ENCODE peak calls at places on chromosomes 16 and 17, in ten cellular contexts. X, L, G, J, U, D, H, Z, C and V are unnamed samples.

GRCh38 chr16:86680137-86680536 is 101.8 kb downstream of the FOXL1 start:
- DNase-seq in X (peak), L (no peak), G (no peak), J (no peak), U (peak), D (no peak), H (no peak), Z (peak), C (no peak), V (no peak)

GRCh38 chr16:23296994-23297393 is 5.1 kb upstream of the SCNN1B start:
- DNase-seq in X (no peak), L (no peak), G (no peak), J (no peak), U (no peak), D (no peak), H (peak), Z (no peak), C (no peak), V (no peak)

GRCh38 chr16:85326113-85326793 is 214.0 kb upstream of the CIBAR2 start:
- DNase-seq in X (peak), L (no peak), G (no peak), J (no peak), U (no peak), D (no peak), H (no peak), Z (peak), C (no peak), V (no peak)

GRCh38 chr16:71762186-71762585 is 37.7 kb upstream of the PHLPP2 start:
- DNase-seq in X (peak), L (no peak), G (no peak), J (no peak), U (no peak), D (no peak), H (no peak), Z (peak), C (no peak), V (no peak)

GRCh38 chr16:3857189-3858013 is 23.1 kb downstream of the CREBBP start:
- DNase-seq in X (peak), L (no peak), G (no peak), J (peak), U (no peak), D (no peak), H (no peak), Z (peak), C (peak), V (no peak)

GRCh38 chr16:86562356-86562755 is 4.3 kb upstream of the FOXC2 start:
- DNase-seq in X (no peak), L (no peak), G (no peak), J (no peak), U (no peak), D (no peak), H (no peak), Z (no peak), C (no peak), V (no peak)

GRCh38 chr17:17028059-17028877 is 14.0 kb upstream of the MPRIP start:
- DNase-seq in X (peak), L (no peak), G (no peak), J (peak), U (no peak), D (no peak), H (no peak), Z (peak), C (peak), V (no peak)

GRCh38 chr17:59829217-59830006 is 63.3 kb downstream of the TUBD1 start:
- DNase-seq in X (peak), L (no peak), G (no peak), J (no peak), U (peak), D (no peak), H (no peak), Z (peak), C (peak), V (no peak)

GRCh38 chr17:77346765-77347164 is 206.0 kb downstream of the SEC14L1 start:
- DNase-seq in X (no peak), L (no peak), G (no peak), J (no peak), U (no peak), D (no peak), H (no peak), Z (no peak), C (peak), V (no peak)

GRCh38 chr17:78416791-78417530 is 38.5 kb downstream of the PGS1 start:
- DNase-seq in X (peak), L (no peak), G (no peak), J (peak), U (no peak), D (no peak), H (no peak), Z (no peak), C (peak), V (no peak)

GRCh38 chr17:63848834-63849689 is 6.6 kb upstream of the SMARCD2 start:
- DNase-seq in X (peak), L (peak), G (peak), J (peak), U (no peak), D (peak), H (peak), Z (peak), C (peak), V (peak)

GRCh38 chr17:35900280-35900679 is 20.1 kb upstream of the CCL5 start:
- DNase-seq in X (no peak), L (no peak), G (no peak), J (no peak), U (no peak), D (no peak), H (peak), Z (no peak), C (no peak), V (no peak)

GRCh38 chr17:62827722-62828498 is 19.8 kb upstream of the MARCHF10 start:
- DNase-seq in X (peak), L (no peak), G (no peak), J (no peak), U (no peak), D (no peak), H (no peak), Z (peak), C (no peak), V (no peak)

GRCh38 chr17:1872254-1872653 is 42.4 kb downstream of the RPA1 start:
- DNase-seq in X (no peak), L (no peak), G (no peak), J (no peak), U (no peak), D (no peak), H (no peak), Z (no peak), C (no peak), V (no peak)

GRCh38 chr16:1001096-1001495 is 19.5 kb downstream of the SOX8 start:
- DNase-seq in X (no peak), L (no peak), G (no peak), J (no peak), U (no peak), D (no peak), H (no peak), Z (no peak), C (no peak), V (no peak)

GRCh38 chr17:9050801-9051401 is 29.6 kb downstream of the NTN1 start:
- DNase-seq in X (no peak), L (no peak), G (no peak), J (peak), U (no peak), D (no peak), H (no peak), Z (no peak), C (no peak), V (no peak)

GRCh38 chr17:1109606-1110523 is 69.9 kb downstream of the ABR start:
- DNase-seq in X (no peak), L (no peak), G (no peak), J (no peak), U (no peak), D (no peak), H (no peak), Z (no peak), C (no peak), V (peak)

GRCh38 chr17:81536299-81537290 is 8.4 kb downstream of the FSCN2 start:
- DNase-seq in X (no peak), L (no peak), G (no peak), J (no peak), U (no peak), D (no peak), H (no peak), Z (peak), C (no peak), V (no peak)

GRCh38 chr17:1165836-1166235 is 13.9 kb downstream of the ABR start:
- DNase-seq in X (no peak), L (no peak), G (no peak), J (no peak), U (no peak), D (no peak), H (no peak), Z (no peak), C (no peak), V (no peak)

GRCh38 chr17:5128905-5129535 is 13.2 kb downstream of the USP6 start:
- DNase-seq in X (no peak), L (no peak), G (no peak), J (peak), U (no peak), D (no peak), H (no peak), Z (no peak), C (peak), V (no peak)

GRCh38 chr16:71919033-71919432 is 23.7 kb downstream of the IST1 start:
- DNase-seq in X (no peak), L (no peak), G (no peak), J (no peak), U (no peak), D (no peak), H (no peak), Z (no peak), C (no peak), V (no peak)

GRCh38 chr16:23401142-23401541 is 51.8 kb downstream of the COG7 start:
- DNase-seq in X (no peak), L (no peak), G (no peak), J (peak), U (no peak), D (no peak), H (no peak), Z (no peak), C (no peak), V (no peak)

GRCh38 chr17:18262641-18263040 is 2.2 kb downstream of the MIEF2 start:
- DNase-seq in X (no peak), L (no peak), G (no peak), J (no peak), U (no peak), D (no peak), H (no peak), Z (no peak), C (peak), V (no peak)

GRCh38 chr17:42928714-42929496 is 28.3 kb downstream of the G6PC1 start:
- DNase-seq in X (peak), L (peak), G (no peak), J (peak), U (peak), D (no peak), H (peak), Z (peak), C (peak), V (peak)

GRCh38 chr16:19697756-19698318 is 20.2 kb downstream of the KNOP1 start:
- DNase-seq in X (no peak), L (no peak), G (no peak), J (no peak), U (no peak), D (no peak), H (no peak), Z (no peak), C (peak), V (no peak)

GRCh38 chr17:29630630-29631193 is 8.0 kb upstream of the CORO6 start:
- DNase-seq in X (no peak), L (no peak), G (no peak), J (no peak), U (no peak), D (no peak), H (no peak), Z (no peak), C (no peak), V (no peak)

GRCh38 chr17:1714980-1715802 is 5.0 kb upstream of the TLCD2 start:
- DNase-seq in X (peak), L (no peak), G (no peak), J (peak), U (peak), D (peak), H (peak), Z (peak), C (peak), V (no peak)

GRCh38 chr17:32992360-32993033 is 850 bp downstream of the SPACA3 start:
- DNase-seq in X (no peak), L (no peak), G (no peak), J (no peak), U (no peak), D (no peak), H (no peak), Z (no peak), C (no peak), V (no peak)

GRCh38 chr16:84898447-84898846 is 78.7 kb downstream of the CRISPLD2 start:
- DNase-seq in X (peak), L (no peak), G (no peak), J (no peak), U (no peak), D (no peak), H (no peak), Z (peak), C (no peak), V (no peak)

GRCh38 chr17:71974051-71974450 is 146.8 kb upstream of the SOX9 start:
- DNase-seq in X (no peak), L (no peak), G (no peak), J (no peak), U (no peak), D (no peak), H (no peak), Z (no peak), C (no peak), V (no peak)

GRCh38 chr17:59547131-59547915 is 18.1 kb upstream of the DHX40 start:
- DNase-seq in X (no peak), L (no peak), G (no peak), J (no peak), U (no peak), D (no peak), H (no peak), Z (no peak), C (no peak), V (no peak)

GRCh38 chr17:40303706-40304450 is 5.1 kb upstream of the RARA start:
- DNase-seq in X (peak), L (no peak), G (no peak), J (no peak), U (peak), D (no peak), H (no peak), Z (peak), C (peak), V (no peak)

GRCh38 chr17:81083125-81083765 is 48.3 kb downstream of the BAIAP2 start:
- DNase-seq in X (no peak), L (no peak), G (no peak), J (peak), U (no peak), D (no peak), H (no peak), Z (no peak), C (peak), V (no peak)

GRCh38 chr16:69724981-69725479 is 1.3 kb downstream of the NQO1 start:
- DNase-seq in X (peak), L (no peak), G (no peak), J (no peak), U (no peak), D (no peak), H (no peak), Z (peak), C (peak), V (no peak)

GRCh38 chr17:75079023-75079373 is 8.8 kb upstream of the SLC16A5 start:
- DNase-seq in X (no peak), L (no peak), G (no peak), J (no peak), U (no peak), D (no peak), H (no peak), Z (no peak), C (no peak), V (no peak)

GRCh38 chr17:60513014-60513413 is 13.0 kb downstream of the APPBP2 start:
- DNase-seq in X (no peak), L (no peak), G (no peak), J (no peak), U (no peak), D (no peak), H (no peak), Z (no peak), C (no peak), V (no peak)

GRCh38 chr16:85719605-85720318 is 31.0 kb upstream of the GINS2 start:
- DNase-seq in X (no peak), L (no peak), G (no peak), J (no peak), U (no peak), D (no peak), H (no peak), Z (no peak), C (no peak), V (no peak)

GRCh38 chr17:10025976-10026785 is 121.1 kb upstream of the RCVRN start:
- DNase-seq in X (no peak), L (no peak), G (no peak), J (no peak), U (no peak), D (peak), H (no peak), Z (no peak), C (no peak), V (no peak)

GRCh38 chr17:50201226-50201854 is at the start of gene COL1A1:
- DNase-seq in X (peak), L (no peak), G (no peak), J (peak), U (peak), D (no peak), H (no peak), Z (peak), C (peak), V (no peak)